ENCODE peak calls at places on chromosomes 1 and 21, in seven cellular contexts. H is AG04450, W is uterus, C is heart left ventricle, F is fibroblast of lung, M is PC-3, L is BJ. E is an unnamed sample.

GRCh38 chr1:227059076-227059475 is 119.0 kb downstream of the COQ8A start:
- DNase-seq in H (no peak), W (no peak), C (no peak), F (peak; percentile 18), M (no peak), L (no peak), E (no peak)

GRCh38 chr21:35840197-35840799 is 220.0 kb downstream of the SETD4 start:
- DNase-seq in H (peak; percentile 69), W (peak; percentile 26), C (peak; percentile 52), F (peak; percentile 95), M (peak; percentile 82), L (peak; percentile 46), E (peak; percentile 76)

GRCh38 chr1:92543131-92544055 is 56.7 kb upstream of the GFI1 start:
- DNase-seq in H (no peak), W (no peak), C (no peak), F (no peak), M (no peak), L (no peak), E (no peak)

GRCh38 chr1:208137144-208137682 is 107.0 kb downstream of the PLXNA2 start:
- DNase-seq in H (no peak), W (no peak), C (no peak), F (peak; percentile 43), M (peak; percentile 49), L (no peak), E (peak; percentile 26)

GRCh38 chr1:216562383-216562782 is 139.1 kb upstream of the USH2A start:
- DNase-seq in H (no peak), W (no peak), C (no peak), F (peak; percentile 29), M (peak; percentile 24), L (no peak), E (no peak)

GRCh38 chr1:59105548-59106507 is 191.1 kb upstream of the FGGY start:
- DNase-seq in H (no peak), W (peak; percentile 27), C (peak; percentile 22), F (no peak), M (no peak), L (no peak), E (no peak)

GRCh38 chr1:150015733-150016132 is 5.2 kb upstream of the OTUD7B start:
- DNase-seq in H (no peak), W (no peak), C (no peak), F (no peak), M (peak; percentile 41), L (no peak), E (no peak)

GRCh38 chr1:108521990-108522393 is 37.9 kb upstream of the EEIG2 start:
- DNase-seq in H (no peak), W (no peak), C (no peak), F (peak; percentile 37), M (no peak), L (no peak), E (no peak)

GRCh38 chr1:39458991-39459390 is 32.4 kb upstream of the BMP8A start:
- DNase-seq in H (no peak), W (no peak), C (no peak), F (no peak), M (no peak), L (no peak), E (no peak)

GRCh38 chr1:154403300-154403943 is 1.7 kb upstream of the IL6R start:
- DNase-seq in H (no peak), W (no peak), C (no peak), F (no peak), M (no peak), L (no peak), E (no peak)

GRCh38 chr1:67687649-67688048 is 2.6 kb downstream of the GADD45A start:
- DNase-seq in H (peak; percentile 47), W (no peak), C (no peak), F (peak; percentile 91), M (peak; percentile 79), L (no peak), E (peak; percentile 49)

GRCh38 chr1:24694380-24694843 is 50.8 kb upstream of the CLIC4 start:
- DNase-seq in H (no peak), W (no peak), C (peak; percentile 73), F (peak; percentile 72), M (no peak), L (no peak), E (no peak)

GRCh38 chr1:161098161-161099068 is at the start of gene KLHDC9:
- DNase-seq in H (no peak), W (peak; percentile 78), C (peak; percentile 81), F (peak; percentile 75), M (peak; percentile 96), L (no peak), E (peak; percentile 64)

GRCh38 chr1:158014702-158015320 is 21.4 kb downstream of the KIRREL1 start:
- DNase-seq in H (no peak), W (no peak), C (no peak), F (no peak), M (no peak), L (no peak), E (no peak)

GRCh38 chr21:43325036-43325435 is 101.9 kb downstream of the SIK1 start:
- DNase-seq in H (no peak), W (no peak), C (no peak), F (no peak), M (no peak), L (no peak), E (no peak)

GRCh38 chr1:1677718-1678580 is 14.6 kb downstream of the SLC35E2B start:
- DNase-seq in H (no peak), W (no peak), C (peak; percentile 59), F (no peak), M (peak; percentile 0), L (no peak), E (no peak)

GRCh38 chr1:242477944-242478343 is 46.6 kb downstream of the PLD5 start:
- DNase-seq in H (no peak), W (no peak), C (no peak), F (no peak), M (no peak), L (no peak), E (no peak)

GRCh38 chr1:14608308-14608707 is 9.8 kb downstream of the KAZN start:
- DNase-seq in H (no peak), W (no peak), C (no peak), F (no peak), M (peak; percentile 18), L (no peak), E (no peak)

GRCh38 chr1:244654284-244655038 is 1.5 kb downstream of the DESI2 start:
- DNase-seq in H (no peak), W (no peak), C (no peak), F (peak; percentile 15), M (peak; percentile 20), L (no peak), E (peak; percentile 17)

DNA sequence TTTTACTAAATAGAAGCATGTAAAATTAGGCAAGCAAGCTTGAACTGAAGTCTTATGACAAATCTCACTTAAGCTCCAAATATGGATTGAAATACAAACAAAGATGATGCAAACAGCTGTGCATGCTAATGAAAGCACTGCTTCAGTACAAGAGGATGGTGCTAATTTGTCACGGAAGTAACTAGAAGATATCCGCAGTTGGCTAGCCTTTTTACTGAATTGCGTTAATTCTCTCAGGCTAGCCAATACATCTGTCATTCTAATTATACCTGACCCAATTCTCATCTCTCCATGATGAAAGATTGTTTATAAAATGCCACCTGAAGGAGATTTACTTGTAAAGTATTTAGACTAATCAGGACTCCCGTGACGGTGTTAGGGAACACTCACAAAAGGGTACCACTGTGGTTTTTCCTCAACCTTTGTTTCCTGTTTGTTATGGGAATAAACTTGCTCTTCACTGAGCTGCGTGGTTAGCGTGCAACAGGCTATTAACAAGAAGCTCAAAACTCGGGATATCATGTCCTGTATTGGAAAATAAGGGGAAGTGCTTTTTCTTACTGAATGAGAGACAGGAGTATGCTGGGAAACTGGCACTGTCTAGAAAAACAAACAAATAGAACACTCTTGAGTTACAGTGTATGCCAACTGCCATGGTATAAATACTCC is 162.5 kb downstream of the APP start:
- DNase-seq in H (no peak), W (no peak), C (no peak), F (peak; percentile 74), M (no peak), L (no peak), E (peak; percentile 40)
- H3K4me3 ChIP-seq in H (no peak overlapping the region), W (no peak overlapping the region), C (no peak overlapping the region), F (no peak overlapping the region), M (no peak overlapping the region), L (no peak overlapping the region), E (no peak overlapping the region)

DNA sequence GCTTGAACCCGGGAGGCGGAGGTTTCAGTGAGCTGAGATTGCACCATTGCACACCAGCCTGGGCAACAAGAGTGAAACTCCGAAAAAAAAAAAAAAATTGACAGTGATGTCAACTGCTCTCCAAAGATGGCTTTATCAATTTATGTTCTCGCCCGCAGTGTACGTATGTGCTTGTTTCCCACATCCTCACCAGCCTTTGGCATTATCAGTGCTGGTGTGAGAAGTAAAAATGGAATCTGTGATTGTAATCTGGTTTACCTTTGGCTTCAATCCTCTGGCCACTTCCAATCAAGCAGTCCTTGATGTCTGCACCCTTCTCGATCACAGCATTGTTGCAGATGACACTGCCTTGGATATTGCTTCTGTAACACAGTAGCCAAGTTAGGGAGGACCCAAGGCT is 14.4 kb upstream of the PTCH2 start:
- DNase-seq in H (no peak), W (no peak), C (no peak), F (no peak), M (no peak), L (no peak), E (no peak)
- H3K27me3 ChIP-seq in H (no peaks in the 10 kb centered on the region), W (no peaks in the 10 kb centered on the region), C (no peaks in the 10 kb centered on the region), F (no peaks in the 10 kb centered on the region), M (no peaks in the 10 kb centered on the region), L (no peaks in the 10 kb centered on the region), E (no peaks in the 10 kb centered on the region)

GRCh38 chr21:14403681-14404318 is 20.9 kb upstream of the HSPA13 start:
- DNase-seq in H (no peak), W (no peak), C (no peak), F (peak; percentile 58), M (peak; percentile 65), L (no peak), E (peak; percentile 40)
- TF ChIP-seq CTCF in H (peak; percentile 66), W (peak; percentile 57), C (peak; percentile 36), F (peak; percentile 21), M (peak; percentile 86), L (peak; percentile 51), E (peak; percentile 56)

GRCh38 chr1:110229348-110230001 is 19.4 kb downstream of the KCNC4 start:
- DNase-seq in H (no peak), W (no peak), C (no peak), F (no peak), M (no peak), L (no peak), E (peak; percentile 84)
- H3K4me3 ChIP-seq in H (no peak overlapping the region), W (no peak overlapping the region), C (no peak overlapping the region), F (no peak overlapping the region), M (no peak overlapping the region), L (no peak overlapping the region), E (no peak overlapping the region)

DNA sequence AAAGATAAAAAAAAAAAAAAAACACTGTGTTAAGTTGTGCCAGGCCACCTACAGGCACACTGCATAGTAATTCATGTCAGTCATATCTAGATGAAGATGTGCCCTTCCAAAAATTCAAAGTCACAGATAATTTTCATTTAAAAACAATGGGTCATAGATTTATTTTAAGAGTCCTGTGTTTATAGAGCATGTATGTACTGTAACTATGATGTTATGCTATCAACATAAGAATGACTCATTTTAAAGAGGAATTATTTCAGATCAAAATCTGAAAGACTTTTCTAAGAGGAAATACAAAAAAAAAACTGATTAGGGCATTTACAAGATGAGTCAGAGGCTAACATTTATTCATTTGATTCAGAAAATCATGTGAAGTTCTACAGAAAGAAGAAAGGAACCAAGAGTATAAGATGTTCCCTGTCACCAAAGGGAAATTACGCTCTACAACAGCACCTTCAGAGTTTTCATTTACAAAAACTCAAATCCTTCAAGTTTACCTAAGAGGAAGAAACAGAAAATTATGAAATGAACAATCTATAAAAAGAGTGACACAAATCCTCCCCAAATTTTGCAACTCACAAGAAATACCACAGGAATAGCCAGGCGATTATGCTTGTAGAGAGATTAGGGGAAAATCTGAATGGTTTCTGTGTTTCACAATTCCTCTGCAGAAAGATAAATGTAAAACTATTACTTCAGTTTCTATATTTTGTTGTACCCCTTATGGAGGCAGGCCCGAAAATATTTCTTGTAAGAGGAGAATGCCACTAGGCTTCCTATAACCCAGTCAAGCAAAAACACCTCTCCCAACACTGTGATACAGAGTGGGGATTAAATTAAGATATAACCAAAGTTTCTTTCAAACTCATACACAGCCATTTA is 13.8 kb downstream of the TP53BP2 start:
- DNase-seq in H (no peak), W (no peak), C (no peak), F (peak; percentile 74), M (peak; percentile 81), L (peak; percentile 62), E (peak; percentile 82)
- H3K27me3 ChIP-seq in H (no peaks in the 10 kb centered on the region), W (no peaks in the 10 kb centered on the region), C (no peaks in the 10 kb centered on the region), F (no peaks in the 10 kb centered on the region), M (no peaks in the 10 kb centered on the region), L (no peaks in the 10 kb centered on the region), E (no peaks in the 10 kb centered on the region)

E was measured in bronchial epithelial cell.